ENCODE peak calls at places on chromosomes 12 and 14, in nine cellular contexts. P, C, A, X, N, Z, D, B and S are unnamed samples.

GRCh38 chr12:54175130-54175963 is 13.4 kb downstream of the SMUG1 start:
- DNase-seq in P (no peak), C (no peak), A (no peak), X (peak; percentile 43), N (no peak), Z (no peak), D (no peak), B (no peak), S (no peak)

GRCh38 chr12:30752255-30752654 is 2.5 kb downstream of the CAPRIN2 start:
- DNase-seq in P (no peak), C (no peak), A (no peak), X (no peak), N (no peak), Z (no peak), D (no peak), B (no peak), S (no peak)

GRCh38 chr12:62192486-62193250 is 67.5 kb upstream of the USP15 start:
- DNase-seq in P (peak; percentile 37), C (peak; percentile 36), A (no peak), X (peak; percentile 97), N (peak; percentile 94), Z (peak; percentile 94), D (peak; percentile 68), B (peak; percentile 74), S (peak; percentile 74)

GRCh38 chr14:32075636-32076277 is 1.3 kb upstream of the ARHGAP5 start:
- DNase-seq in P (peak; percentile 57), C (peak; percentile 43), A (peak; percentile 58), X (peak; percentile 89), N (no peak), Z (peak; percentile 61), D (peak; percentile 15), B (peak; percentile 21), S (peak; percentile 66)

GRCh38 chr14:73741386-73741875 is 27.2 kb upstream of the PNMA1 start:
- DNase-seq in P (peak; percentile 46), C (peak; percentile 37), A (peak; percentile 82), X (peak; percentile 94), N (no peak), Z (peak; percentile 22), D (peak; percentile 86), B (peak; percentile 80), S (peak; percentile 64)

GRCh38 chr12:99658950-99659349 is 11.4 kb downstream of the GARIN6 start:
- DNase-seq in P (no peak), C (no peak), A (no peak), X (no peak), N (no peak), Z (no peak), D (no peak), B (peak; percentile 9), S (peak; percentile 7)

GRCh38 chr12:254039-254438 is 8.6 kb downstream of the SLC6A13 start:
- DNase-seq in P (no peak), C (no peak), A (no peak), X (no peak), N (no peak), Z (no peak), D (no peak), B (no peak), S (no peak)

GRCh38 chr12:106136263-106136662 is 2.5 kb downstream of the NUAK1 start:
- DNase-seq in P (peak; percentile 85), C (peak; percentile 87), A (peak; percentile 96), X (peak; percentile 95), N (peak; percentile 83), Z (peak; percentile 92), D (peak; percentile 84), B (peak; percentile 84), S (peak; percentile 51)

GRCh38 chr14:61280526-61281185 is 482 bp downstream of the TMEM30B start:
- DNase-seq in P (no peak), C (no peak), A (peak; percentile 66), X (peak; percentile 90), N (peak; percentile 72), Z (no peak), D (no peak), B (peak; percentile 59), S (peak; percentile 48)

GRCh38 chr14:77485256-77485655 is 13.4 kb downstream of the ISM2 start:
- DNase-seq in P (no peak), C (no peak), A (no peak), X (peak; percentile 77), N (no peak), Z (no peak), D (peak; percentile 45), B (peak; percentile 5), S (no peak)

GRCh38 chr12:28750946-28751714 is 397.9 kb upstream of the FAR2 start:
- DNase-seq in P (no peak), C (no peak), A (no peak), X (peak; percentile 66), N (no peak), Z (no peak), D (no peak), B (no peak), S (no peak)

GRCh38 chr14:68801631-68802030 is 8.8 kb upstream of the ZFP36L1 start:
- DNase-seq in P (no peak), C (no peak), A (no peak), X (no peak), N (no peak), Z (no peak), D (no peak), B (no peak), S (no peak)

GRCh38 chr14:97924922-97925613 is 1127.9 kb downstream of the VRK1 start:
- DNase-seq in P (no peak), C (no peak), A (no peak), X (no peak), N (no peak), Z (no peak), D (no peak), B (no peak), S (no peak)

GRCh38 chr14:105945891-105946290 is 419.5 kb downstream of the TMEM121 start:
- DNase-seq in P (no peak), C (no peak), A (peak; percentile 54), X (peak; percentile 19), N (no peak), Z (no peak), D (no peak), B (no peak), S (no peak)

GRCh38 chr12:25852792-25853191 is 105.7 kb upstream of the RASSF8 start:
- DNase-seq in P (no peak), C (no peak), A (no peak), X (peak; percentile 74), N (no peak), Z (no peak), D (no peak), B (peak; percentile 45), S (peak; percentile 79)

GRCh38 chr14:52025310-52025709 is 36.0 kb downstream of the RTRAF start:
- DNase-seq in P (no peak), C (no peak), A (no peak), X (peak; percentile 87), N (no peak), Z (no peak), D (peak; percentile 65), B (peak; percentile 98), S (no peak)